ENCODE peak calls at places on chromosomes 12 and 14, in five cellular contexts. W is stimulated activated memory B cell treated with anti-CD40 and anti-IgM and Interleukin-4, amounts not matched to agents 10 μg/mL and 1 μg/mL and 100 μg/mL, for 72 hours; U is left cardiac atrium; B is effector memory CD8-positive, alpha-beta T cell; Y is central memory CD8-positive, alpha-beta T cell. E is an unnamed sample.

GRCh38 chr12:116959845-116960514 is 49.2 kb downstream of the FBXW8 start:
- ATAC-seq in Y (peak), U (no peak), B (peak), W (peak), E (no peak)

GRCh38 chr12:89181271-89181920 is 170.9 kb downstream of the DUSP6 start:
- ATAC-seq in W (no peak), B (no peak), Y (no peak), U (no peak), E (no peak)

GRCh38 chr12:109982211-109982610 is 14.0 kb downstream of the GIT2 start:
- ATAC-seq in B (no peak), Y (no peak), U (no peak), W (no peak), E (no peak)

GRCh38 chr12:46650688-46651087 is 175.1 kb downstream of the SLC38A4 start:
- ATAC-seq in Y (no peak), B (no peak), W (no peak), U (no peak), E (peak)

GRCh38 chr12:49489720-49490119 is 49.1 kb upstream of the KCNH3 start:
- ATAC-seq in U (no peak), Y (no peak), W (no peak), B (no peak), E (peak)

GRCh38 chr14:81062816-81063215 is 107.4 kb downstream of the TSHR start:
- ATAC-seq in W (peak), U (no peak), B (peak), Y (peak), E (peak)

GRCh38 chr12:53939141-53940108 is 794 bp downstream of the HOXC13 start:
- ATAC-seq in U (peak), B (no peak), Y (no peak), W (no peak), E (peak)

GRCh38 chr14:52380294-52380693 is 66.2 kb downstream of the PTGER2 start:
- ATAC-seq in B (no peak), U (no peak), Y (no peak), W (peak), E (no peak)

GRCh38 chr14:61472801-61473376 is 151.5 kb downstream of the PRKCH start:
- ATAC-seq in B (peak), W (no peak), U (no peak), Y (no peak), E (no peak)

GRCh38 chr12:56932867-56933266 is 1.3 kb downstream of the SDR9C7 start:
- ATAC-seq in U (peak), B (no peak), Y (no peak), W (no peak), E (no peak)

GRCh38 chr12:32284561-32284960 is 114.8 kb upstream of the FGD4 start:
- ATAC-seq in U (no peak), W (no peak), Y (no peak), B (no peak), E (no peak)

GRCh38 chr12:94282675-94283074 is 134.3 kb downstream of the PLXNC1 start:
- ATAC-seq in W (peak), Y (peak), B (peak), U (peak), E (no peak)

GRCh38 chr14:74636424-74637183 is 24.6 kb upstream of the LTBP2 start:
- ATAC-seq in Y (no peak), B (no peak), U (no peak), W (no peak), E (peak)

GRCh38 chr14:100325231-100325632 is 2.1 kb downstream of the SLC25A47 start:
- ATAC-seq in W (no peak), B (no peak), U (no peak), Y (no peak), E (no peak)

GRCh38 chr12:63904653-63905052 is 60.2 kb downstream of the SRGAP1 start:
- ATAC-seq in W (no peak), U (no peak), B (no peak), Y (no peak), E (no peak)

GRCh38 chr14:92207012-92207927 is 85.5 kb downstream of the CPSF2 start:
- ATAC-seq in B (no peak), W (no peak), U (no peak), Y (no peak), E (peak)

GRCh38 chr14:92549853-92550244 is 36.3 kb downstream of the RIN3 start:
- ATAC-seq in W (no peak), B (peak), Y (no peak), U (peak), E (no peak)

GRCh38 chr12:20508362-20508761 is 140.0 kb downstream of the PDE3A start:
- ATAC-seq in Y (no peak), U (no peak), W (no peak), B (no peak), E (no peak)

GRCh38 chr12:132633901-132634300 is 15.3 kb downstream of the P2RX2 start:
- ATAC-seq in Y (no peak), U (no peak), W (no peak), B (no peak), E (no peak)

GRCh38 chr14:75196468-75196867 is 20.1 kb upstream of the TMED10 start:
- ATAC-seq in W (peak), Y (no peak), B (peak), U (peak), E (no peak)

GRCh38 chr12:95848575-95849388 is 10.0 kb upstream of the SNRPF start:
- ATAC-seq in W (no peak), B (no peak), Y (no peak), U (no peak), E (peak)